ENCODE peak calls at places on chromosomes 5 and 9, in six cellular contexts. One of them, this sample, is unnamed.

GRCh38 chr9:112844771-112845542 is 45.7 kb downstream of the SLC46A2 start:
- DNase-seq in Peyer's patch: peak
- DNase-seq in ovary: peak
- DNase-seq in Ammon's horn: peak
- DNase-seq in naive thymus-derived CD4-positive, alpha-beta T cell: peak
- DNase-seq in epithelial cell of esophagus: peak
- DNase-seq in this sample: peak

GRCh38 chr9:95182854-95183563 is 134.5 kb downstream of the FANCC start:
- DNase-seq in naive thymus-derived CD4-positive, alpha-beta T cell: no peak
- DNase-seq in Ammon's horn: no peak
- DNase-seq in Peyer's patch: no peak
- DNase-seq in epithelial cell of esophagus: no peak
- DNase-seq in ovary: peak
- DNase-seq in this sample: no peak

GRCh38 chr9:33791117-33791516 is 4.2 kb upstream of the PRSS3 start:
- DNase-seq in Peyer's patch: no peak
- DNase-seq in epithelial cell of esophagus: peak
- DNase-seq in ovary: no peak
- DNase-seq in Ammon's horn: no peak
- DNase-seq in naive thymus-derived CD4-positive, alpha-beta T cell: no peak
- DNase-seq in this sample: peak

GRCh38 chr5:89733772-89734171 is 675.8 kb downstream of the CETN3 start:
- DNase-seq in ovary: no peak
- DNase-seq in naive thymus-derived CD4-positive, alpha-beta T cell: no peak
- DNase-seq in Ammon's horn: no peak
- DNase-seq in Peyer's patch: no peak
- DNase-seq in epithelial cell of esophagus: no peak
- DNase-seq in this sample: no peak

GRCh38 chr9:98135938-98136337 is 16.9 kb upstream of the TRIM14 start:
- DNase-seq in epithelial cell of esophagus: no peak
- DNase-seq in ovary: no peak
- DNase-seq in naive thymus-derived CD4-positive, alpha-beta T cell: no peak
- DNase-seq in Peyer's patch: no peak
- DNase-seq in Ammon's horn: no peak
- DNase-seq in this sample: no peak

GRCh38 chr9:117180896-117181456 is 233.9 kb downstream of the ASTN2 start:
- DNase-seq in Ammon's horn: no peak
- DNase-seq in Peyer's patch: no peak
- DNase-seq in naive thymus-derived CD4-positive, alpha-beta T cell: no peak
- DNase-seq in ovary: no peak
- DNase-seq in epithelial cell of esophagus: no peak
- DNase-seq in this sample: no peak

GRCh38 chr9:82558855-82559615 is 503.9 kb downstream of the RASEF start:
- DNase-seq in naive thymus-derived CD4-positive, alpha-beta T cell: no peak
- DNase-seq in ovary: no peak
- DNase-seq in epithelial cell of esophagus: no peak
- DNase-seq in Ammon's horn: no peak
- DNase-seq in Peyer's patch: no peak
- DNase-seq in this sample: no peak

GRCh38 chr5:173643964-173644363 is 27.5 kb upstream of the BOD1 start:
- DNase-seq in Ammon's horn: peak
- DNase-seq in Peyer's patch: no peak
- DNase-seq in ovary: no peak
- DNase-seq in epithelial cell of esophagus: no peak
- DNase-seq in naive thymus-derived CD4-positive, alpha-beta T cell: no peak
- DNase-seq in this sample: no peak

GRCh38 chr5:2163940-2164490 is 281.3 kb upstream of the IRX4 start:
- DNase-seq in Ammon's horn: no peak
- DNase-seq in Peyer's patch: no peak
- DNase-seq in naive thymus-derived CD4-positive, alpha-beta T cell: no peak
- DNase-seq in epithelial cell of esophagus: no peak
- DNase-seq in ovary: no peak
- DNase-seq in this sample: no peak

GRCh38 chr5:82312373-82312856 is 34.3 kb upstream of the RPS23 start:
- DNase-seq in Peyer's patch: no peak
- DNase-seq in ovary: peak
- DNase-seq in naive thymus-derived CD4-positive, alpha-beta T cell: peak
- DNase-seq in Ammon's horn: peak
- DNase-seq in epithelial cell of esophagus: peak
- DNase-seq in this sample: peak

This sample was measured in mammary epithelial cell.